ENCODE peak calls at places on chromosomes 13 and 19, in six cellular contexts. X is brain microvascular endothelial cell, P is transverse colon, Y is aorta, O is trophoblast cell, D is cardiac muscle cell. M is an unnamed sample. For H3K27me3 and H3K36me3, the result is how much of the 10 kb centered on the place peaks cover.

GRCh38 chr19:16660763-16661479 is at the start of gene TMEM38A:
- DNase-seq in Y (peak), X (no peak), O (peak), P (peak), D (peak), M (peak)

GRCh38 chr19:13104848-13105646 is 2.4 kb upstream of the LYL1 start:
- DNase-seq in P (no peak), O (no peak), D (no peak), Y (no peak), X (no peak), M (peak)

GRCh38 chr13:38630780-38631179 is 56.1 kb upstream of the FREM2 start:
- DNase-seq in O (peak), X (peak), D (peak), P (no peak), Y (no peak), M (no peak)

GRCh38 chr13:107427531-107427930 is 787.8 kb downstream of the LIG4 start:
- DNase-seq in X (no peak), P (no peak), O (no peak), Y (no peak), D (no peak), M (no peak)

GRCh38 chr19:2324220-2324948 is 4.0 kb downstream of the LSM7 start:
- DNase-seq in Y (no peak), O (no peak), P (no peak), D (no peak), X (no peak), M (no peak)

GRCh38 chr19:39083983-39084731 is at the start of gene ACP7:
- DNase-seq in P (no peak), X (no peak), D (no peak), Y (no peak), O (no peak), M (peak)

GRCh38 chr13:22148187-22148586 is 477.3 kb downstream of the FGF9 start:
- DNase-seq in X (no peak), O (no peak), Y (no peak), D (no peak), P (no peak), M (no peak)

GRCh38 chr13:85651440-85651839 is 147.8 kb downstream of the SLITRK6 start:
- DNase-seq in X (no peak), O (peak), D (no peak), Y (no peak), P (no peak), M (no peak)

GRCh38 chr13:101917475-101917810 is 465.0 kb downstream of the ITGBL1 start:
- DNase-seq in X (no peak), Y (peak), D (no peak), O (no peak), P (no peak), M (peak)

GRCh38 chr19:34232566-34233481 is 21.5 kb upstream of the GARRE1 start:
- DNase-seq in Y (peak), P (no peak), X (peak), O (peak), D (peak), M (no peak)

GRCh38 chr19:32068805-32069204 is 276.6 kb upstream of the ZNF507 start:
- DNase-seq in Y (no peak), P (no peak), X (no peak), D (no peak), O (no peak), M (no peak)

GRCh38 chr19:45215391-45216191 is 29.6 kb downstream of the EXOC3L2 start:
- DNase-seq in Y (peak), P (no peak), D (no peak), X (no peak), O (no peak), M (peak)

GRCh38 chr19:14774373-14774772 is 4.0 kb downstream of the ADGRE2 start:
- DNase-seq in P (no peak), Y (peak), X (no peak), D (no peak), O (no peak), M (no peak)

GRCh38 chr19:8569066-8569761 is 8.0 kb downstream of the MYO1F start:
- DNase-seq in O (peak), D (peak), Y (no peak), P (peak), X (peak), M (no peak)
- H3K4me3 ChIP-seq in O (no peak), D (no peak), Y (no peak), P (no peak), X (no peak), M (no peak)

GRCh38 chr19:19361075-19361594 is 40.5 kb downstream of the MAU2 start:
- DNase-seq in O (peak), X (peak), P (peak), D (peak), Y (peak), M (peak)
- H3K27me3 ChIP-seq in O (under half), X (under half), P (under half), D (under half), Y (under half), M (under half)

DNA sequence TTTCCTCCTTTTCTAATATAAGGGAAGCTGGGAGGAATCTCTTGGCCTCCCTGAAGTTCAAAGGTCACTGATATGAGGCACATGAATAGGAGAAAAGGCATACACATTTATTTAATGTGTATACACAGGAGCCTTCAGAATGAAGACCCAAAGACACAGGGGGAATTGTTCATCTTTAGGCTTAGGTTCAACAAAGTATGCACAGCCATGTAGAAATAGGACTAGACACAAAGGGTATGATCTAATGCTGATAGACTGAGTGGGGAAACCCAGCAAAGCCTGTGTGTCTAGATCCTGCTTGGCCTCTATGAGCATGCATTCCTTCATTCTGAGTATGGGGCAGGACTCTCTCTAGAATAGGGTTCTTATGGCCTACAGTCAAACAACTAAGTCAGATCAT is 177.1 kb upstream of the RFC3 start:
- DNase-seq in O (peak), P (no peak), D (no peak), Y (no peak), X (no peak), M (no peak)
- H3K36me3 ChIP-seq in O (under half), P (under half), D (under half), Y (under half), X (under half), M (under half)

GRCh38 chr19:370641-371330 is 26.2 kb upstream of the MIER2 start:
- DNase-seq in O (no peak), P (no peak), X (no peak), D (no peak), Y (no peak), M (peak)
- H3K4me3 ChIP-seq in O (no peak), P (no peak), X (no peak), D (no peak), Y (no peak), M (no peak)

GRCh38 chr19:10295305-10295846 is 5.6 kb downstream of the ICAM5 start:
- DNase-seq in P (peak), D (peak), Y (no peak), O (peak), X (no peak), M (peak)
- H3K27me3 ChIP-seq in P (half or more), D (half or more), Y (under half), O (half or more), X (half or more), M (half or more)

GRCh38 chr19:49347835-49348234 is 12.6 kb downstream of the CD37 start:
- DNase-seq in O (peak), D (peak), Y (no peak), P (no peak), X (peak), M (peak)

GRCh38 chr19:49349567-49349966 is 12.6 kb downstream of the TEAD2 start:
- DNase-seq in O (no peak), Y (no peak), P (no peak), D (no peak), X (no peak), M (no peak)

GRCh38 chr19:49344516-49345423 is 9.6 kb downstream of the CD37 start:
- DNase-seq in X (no peak), D (no peak), Y (peak), O (no peak), P (no peak), M (no peak)

GRCh38 chr19:49348305-49349188 is 13.3 kb downstream of the CD37 start:
- DNase-seq in O (no peak), P (no peak), D (no peak), X (no peak), Y (no peak), M (peak)

DNA sequence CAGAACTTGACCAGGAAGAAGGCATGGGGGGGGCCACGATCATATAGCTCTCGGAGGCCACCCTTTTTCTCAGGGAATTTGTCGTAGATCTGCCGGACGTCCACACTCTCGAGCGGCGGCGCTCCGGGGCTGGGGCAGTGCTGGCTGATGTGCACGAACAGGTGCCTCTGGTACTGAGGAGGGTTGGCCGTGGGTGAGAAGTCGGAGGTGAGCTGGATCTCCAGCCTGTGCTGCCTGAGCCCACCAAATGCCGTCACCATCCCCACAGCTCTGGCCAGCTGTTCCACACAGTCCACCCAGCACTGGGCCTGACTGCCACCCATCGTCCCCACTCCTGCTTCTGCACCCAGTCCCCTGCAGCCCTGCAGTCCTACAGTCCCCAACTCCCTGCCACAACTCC is 12.0 kb downstream of the CD37 start:
- DNase-seq in Y (no peak), P (no peak), X (no peak), D (no peak), O (no peak), M (peak)
- H3K36me3 ChIP-seq in Y (under half), P (under half), X (half or more), D (half or more), O (half or more), M (half or more)

GRCh38 chr13:48478401-48478800 is 54.5 kb downstream of the RCBTB2 start:
- DNase-seq in O (peak), P (no peak), X (no peak), D (no peak), Y (no peak), M (no peak)
- H3K4me3 ChIP-seq in O (no peak), P (no peak), X (no peak), D (no peak), Y (no peak), M (no peak)

DNA sequence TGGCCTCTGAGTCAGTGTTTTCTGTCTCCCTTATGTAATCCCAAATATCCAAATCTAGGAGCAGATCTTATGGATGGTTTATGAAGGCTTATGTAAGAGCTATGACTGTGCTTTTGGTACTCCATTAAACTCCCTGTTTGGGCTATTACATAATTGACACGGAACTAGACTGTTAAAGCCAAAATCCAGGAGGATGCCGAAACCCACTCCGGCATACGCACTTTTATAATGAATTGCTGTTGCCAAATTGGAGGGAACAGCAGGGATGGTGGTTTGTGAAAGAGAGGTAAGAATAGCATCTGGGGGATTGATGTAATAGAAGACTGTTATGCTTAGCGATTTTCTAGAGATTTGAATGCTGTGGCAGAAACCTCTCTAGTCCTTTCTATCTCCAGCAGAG is 2.0 kb downstream of the MTUS2 start:
- DNase-seq in D (no peak), Y (no peak), P (no peak), O (no peak), X (no peak), M (no peak)
- H3K27me3 ChIP-seq in D (under half), Y (under half), P (half or more), O (under half), X (under half), M (under half)

DNA sequence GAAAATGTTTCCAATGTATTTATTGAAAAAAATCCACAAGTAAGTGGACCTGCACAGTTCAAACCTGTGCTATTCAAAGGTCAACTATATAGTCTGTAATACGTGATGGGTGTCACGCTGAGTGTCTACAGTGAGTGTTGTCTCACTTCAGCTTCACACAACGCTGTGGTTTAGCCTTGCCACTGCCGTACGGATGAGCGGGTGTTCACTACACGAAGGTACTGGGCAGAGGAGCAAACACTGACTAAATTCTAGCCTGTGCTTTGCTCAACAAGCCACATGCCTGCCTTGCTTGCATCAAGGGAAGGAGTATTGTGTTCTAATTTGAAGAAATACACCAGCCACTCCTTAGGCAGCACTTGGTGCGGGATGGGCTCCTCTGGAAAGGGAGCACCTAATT is 3.4 kb upstream of the FFAR3 start:
- DNase-seq in P (no peak), D (no peak), X (no peak), Y (peak), O (no peak), M (peak)
- H3K36me3 ChIP-seq in P (under half), D (under half), X (under half), Y (under half), O (under half), M (under half)

GRCh38 chr19:1265611-1266115 is 3.5 kb upstream of the CIRBP start:
- DNase-seq in D (peak), Y (peak), P (peak), O (peak), X (peak), M (no peak)
- H3K4me3 ChIP-seq in D (peak), Y (no peak), P (peak), O (peak), X (peak), M (peak)